ENCODE peak calls at places on chromosome 17, in six cellular contexts. One of them, this sample, is unnamed. For H3K27me3, H3K4me1 and H3K36me3, the result is how much of the 10 kb centered on the place peaks cover.

GRCh38 chr17:76132574-76133338 is 8.3 kb downstream of the FOXJ1 start:
- DNase-seq in stomach: peak
- DNase-seq in heart right ventricle: no peak
- DNase-seq in fibroblast of lung: no peak
- DNase-seq in tibial nerve: no peak
- DNase-seq in PC-3: peak
- DNase-seq in this sample: no peak

GRCh38 chr17:31511176-31511540 is 119.7 kb downstream of the RAB11FIP4 start:
- DNase-seq in stomach: peak
- DNase-seq in heart right ventricle: no peak
- DNase-seq in fibroblast of lung: no peak
- DNase-seq in tibial nerve: no peak
- DNase-seq in PC-3: no peak
- DNase-seq in this sample: no peak

GRCh38 chr17:78820841-78821240 is 19.8 kb downstream of the USP36 start:
- DNase-seq in stomach: no peak
- DNase-seq in heart right ventricle: no peak
- DNase-seq in fibroblast of lung: no peak
- DNase-seq in tibial nerve: no peak
- DNase-seq in PC-3: no peak
- DNase-seq in this sample: no peak

GRCh38 chr17:8555062-8555461 is 75.5 kb downstream of the MYH10 start:
- DNase-seq in stomach: no peak
- DNase-seq in heart right ventricle: no peak
- DNase-seq in fibroblast of lung: no peak
- DNase-seq in tibial nerve: no peak
- DNase-seq in PC-3: peak
- DNase-seq in this sample: no peak

GRCh38 chr17:83050651-83051422 is 28.6 kb upstream of the METRNL start:
- DNase-seq in stomach: no peak
- DNase-seq in heart right ventricle: peak
- DNase-seq in fibroblast of lung: no peak
- DNase-seq in tibial nerve: no peak
- DNase-seq in PC-3: no peak
- DNase-seq in this sample: no peak

GRCh38 chr17:16817201-16817600 is 127.2 kb downstream of the CCDC144A start:
- DNase-seq in stomach: no peak
- DNase-seq in heart right ventricle: no peak
- DNase-seq in fibroblast of lung: no peak
- DNase-seq in tibial nerve: no peak
- DNase-seq in PC-3: no peak
- DNase-seq in this sample: no peak

GRCh38 chr17:354651-355556 is 2.3 kb upstream of the RPH3AL start:
- DNase-seq in stomach: no peak
- DNase-seq in heart right ventricle: no peak
- DNase-seq in fibroblast of lung: no peak
- DNase-seq in tibial nerve: no peak
- DNase-seq in PC-3: peak
- DNase-seq in this sample: no peak

GRCh38 chr17:27576429-27577123 is 54.4 kb upstream of the LGALS9 start:
- DNase-seq in stomach: no peak
- DNase-seq in heart right ventricle: no peak
- DNase-seq in fibroblast of lung: peak
- DNase-seq in tibial nerve: no peak
- DNase-seq in PC-3: no peak
- DNase-seq in this sample: no peak

GRCh38 chr17:75398279-75398678 is 7.2 kb downstream of the GRB2 start:
- DNase-seq in stomach: no peak
- DNase-seq in heart right ventricle: no peak
- DNase-seq in fibroblast of lung: no peak
- DNase-seq in tibial nerve: no peak
- DNase-seq in PC-3: no peak
- DNase-seq in this sample: no peak

GRCh38 chr17:802481-802880 is 20.3 kb downstream of the MRM3 start:
- DNase-seq in stomach: no peak
- DNase-seq in heart right ventricle: no peak
- DNase-seq in fibroblast of lung: no peak
- DNase-seq in tibial nerve: no peak
- DNase-seq in PC-3: no peak
- DNase-seq in this sample: no peak

GRCh38 chr17:53655591-53655990 is 167.1 kb upstream of the KIF2B start:
- DNase-seq in stomach: no peak
- DNase-seq in heart right ventricle: no peak
- DNase-seq in fibroblast of lung: peak
- DNase-seq in tibial nerve: no peak
- DNase-seq in PC-3: no peak
- DNase-seq in this sample: no peak

GRCh38 chr17:34581446-34582184 is 2.2 kb downstream of the TMEM132E start:
- DNase-seq in stomach: no peak
- DNase-seq in heart right ventricle: no peak
- DNase-seq in fibroblast of lung: no peak
- DNase-seq in tibial nerve: no peak
- DNase-seq in PC-3: no peak
- DNase-seq in this sample: no peak

GRCh38 chr17:62616993-62617893 is 10.2 kb upstream of the MRC2 start:
- DNase-seq in stomach: no peak
- DNase-seq in heart right ventricle: no peak
- DNase-seq in fibroblast of lung: peak
- DNase-seq in tibial nerve: no peak
- DNase-seq in PC-3: no peak
- DNase-seq in this sample: no peak

GRCh38 chr17:48598727-48599126 is 5.1 kb upstream of the HOXB5 start:
- DNase-seq in stomach: no peak
- DNase-seq in heart right ventricle: no peak
- DNase-seq in fibroblast of lung: no peak
- DNase-seq in tibial nerve: no peak
- DNase-seq in PC-3: no peak
- DNase-seq in this sample: no peak

GRCh38 chr17:78759203-78759968 is 22.7 kb downstream of the CYTH1 start:
- DNase-seq in stomach: peak
- DNase-seq in heart right ventricle: peak
- DNase-seq in fibroblast of lung: peak
- DNase-seq in tibial nerve: no peak
- DNase-seq in PC-3: no peak
- DNase-seq in this sample: peak

GRCh38 chr17:7237761-7238417 is 1.4 kb downstream of the PHF23 start:
- DNase-seq in stomach: peak
- DNase-seq in heart right ventricle: peak
- DNase-seq in fibroblast of lung: peak
- DNase-seq in tibial nerve: peak
- DNase-seq in PC-3: peak
- DNase-seq in this sample: peak

GRCh38 chr17:65553646-65554567 is 7.5 kb downstream of the AXIN2 start:
- DNase-seq in stomach: no peak
- DNase-seq in heart right ventricle: no peak
- DNase-seq in fibroblast of lung: no peak
- DNase-seq in tibial nerve: no peak
- DNase-seq in PC-3: no peak
- DNase-seq in this sample: no peak

GRCh38 chr17:50114849-50115357 is 15.1 kb downstream of the SAMD14 start:
- DNase-seq in stomach: peak
- DNase-seq in heart right ventricle: no peak
- DNase-seq in fibroblast of lung: peak
- DNase-seq in tibial nerve: no peak
- DNase-seq in PC-3: peak
- DNase-seq in this sample: peak

GRCh38 chr17:10309003-10309974 is 63.5 kb downstream of the MYH13 start:
- DNase-seq in stomach: no peak
- DNase-seq in heart right ventricle: no peak
- DNase-seq in fibroblast of lung: no peak
- DNase-seq in tibial nerve: no peak
- DNase-seq in PC-3: no peak
- DNase-seq in this sample: no peak

GRCh38 chr17:42233148-42233547 is 38.9 kb upstream of the GHDC start:
- DNase-seq in stomach: no peak
- DNase-seq in heart right ventricle: no peak
- DNase-seq in fibroblast of lung: no peak
- DNase-seq in tibial nerve: no peak
- DNase-seq in PC-3: no peak
- DNase-seq in this sample: no peak

GRCh38 chr17:9322298-9322697 is 253.3 kb downstream of the STX8 start:
- DNase-seq in stomach: no peak
- DNase-seq in heart right ventricle: no peak
- DNase-seq in fibroblast of lung: no peak
- DNase-seq in tibial nerve: no peak
- DNase-seq in PC-3: no peak
- DNase-seq in this sample: no peak

GRCh38 chr17:50923611-50924010 is 57.5 kb upstream of the TOB1 start:
- DNase-seq in stomach: no peak
- DNase-seq in heart right ventricle: no peak
- DNase-seq in fibroblast of lung: no peak
- DNase-seq in tibial nerve: no peak
- DNase-seq in PC-3: no peak
- DNase-seq in this sample: no peak

GRCh38 chr17:41785876-41786226 is 660 bp downstream of the JUP start:
- DNase-seq in stomach: peak
- DNase-seq in heart right ventricle: peak
- DNase-seq in fibroblast of lung: no peak
- DNase-seq in tibial nerve: no peak
- DNase-seq in PC-3: peak
- DNase-seq in this sample: no peak

GRCh38 chr17:42163113-42163512 is 8.3 kb upstream of the RAB5C start:
- DNase-seq in stomach: no peak
- DNase-seq in heart right ventricle: no peak
- DNase-seq in fibroblast of lung: no peak
- DNase-seq in tibial nerve: no peak
- DNase-seq in PC-3: no peak
- DNase-seq in this sample: peak

GRCh38 chr17:27504188-27504995 is 48.1 kb downstream of the KSR1 start:
- DNase-seq in stomach: no peak
- DNase-seq in heart right ventricle: no peak
- DNase-seq in fibroblast of lung: no peak
- DNase-seq in tibial nerve: no peak
- DNase-seq in PC-3: no peak
- DNase-seq in this sample: no peak

GRCh38 chr17:8862213-8863056 is 5.0 kb downstream of the PIK3R6 start:
- DNase-seq in stomach: no peak
- DNase-seq in heart right ventricle: no peak
- DNase-seq in fibroblast of lung: no peak
- DNase-seq in tibial nerve: no peak
- DNase-seq in PC-3: no peak
- DNase-seq in this sample: no peak

DNA sequence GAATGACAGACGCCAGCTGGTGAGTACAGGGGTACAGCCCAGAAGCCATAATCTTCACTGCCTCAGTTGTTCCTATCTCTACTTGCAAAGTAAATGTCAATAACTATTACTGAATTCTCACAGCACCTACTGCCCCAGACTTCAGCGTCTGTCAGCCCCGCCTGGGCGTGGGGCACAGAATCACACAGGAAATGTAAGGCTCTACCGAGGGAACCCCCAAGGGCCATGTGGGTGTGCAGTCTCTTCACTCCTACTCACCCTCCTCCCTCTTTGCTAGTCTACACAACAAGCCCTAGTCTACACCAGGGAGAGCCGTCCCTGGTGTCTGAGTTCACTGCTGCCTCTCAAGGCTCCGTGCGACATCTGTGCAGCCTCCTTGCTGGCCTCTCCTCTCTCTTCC is 4.5 kb downstream of the NPTX1 start:
- DNase-seq in stomach: no peak
- DNase-seq in heart right ventricle: no peak
- DNase-seq in fibroblast of lung: no peak
- DNase-seq in tibial nerve: no peak
- DNase-seq in PC-3: no peak
- DNase-seq in this sample: peak
- H3K27me3 ChIP-seq in stomach: under half
- H3K27me3 ChIP-seq in heart right ventricle: half or more
- H3K27me3 ChIP-seq in fibroblast of lung: under half
- H3K27me3 ChIP-seq in tibial nerve: under half
- H3K27me3 ChIP-seq in PC-3: under half
- H3K27me3 ChIP-seq in this sample: under half

GRCh38 chr17:77445030-77445907 is 304.5 kb downstream of the SEC14L1 start:
- DNase-seq in stomach: peak
- DNase-seq in heart right ventricle: no peak
- DNase-seq in fibroblast of lung: peak
- DNase-seq in tibial nerve: peak
- DNase-seq in PC-3: no peak
- DNase-seq in this sample: peak
- H3K4me1 ChIP-seq in stomach: half or more
- H3K4me1 ChIP-seq in heart right ventricle: half or more
- H3K4me1 ChIP-seq in fibroblast of lung: half or more
- H3K4me1 ChIP-seq in tibial nerve: under half
- H3K4me1 ChIP-seq in PC-3: under half
- H3K4me1 ChIP-seq in this sample: half or more

DNA sequence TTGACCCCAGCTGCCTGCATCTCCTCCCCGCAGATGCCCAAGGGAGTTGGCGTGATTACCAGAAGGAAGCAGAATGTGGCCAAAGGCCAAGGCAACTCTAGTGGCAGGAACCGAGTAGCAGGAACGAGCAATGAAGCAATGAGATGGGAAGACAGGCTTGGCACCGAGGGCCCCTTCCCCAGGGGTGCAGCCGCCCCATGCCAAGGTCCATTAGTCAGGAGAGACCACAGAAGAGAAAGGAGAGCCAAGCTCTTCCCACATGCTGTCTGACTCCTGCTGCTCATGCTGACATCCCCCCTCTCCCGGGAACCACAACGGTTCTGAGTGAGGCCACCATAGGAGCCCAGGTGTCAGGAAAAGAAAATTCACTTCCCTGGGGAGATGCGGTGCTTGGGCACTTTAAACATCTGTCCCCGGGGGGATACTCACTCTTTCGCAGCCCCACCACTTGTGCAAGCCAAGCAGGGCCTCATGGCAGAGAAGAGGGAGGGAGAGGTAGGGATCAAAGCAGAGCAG is 67.4 kb downstream of the MYO18A start:
- DNase-seq in stomach: peak
- DNase-seq in heart right ventricle: peak
- DNase-seq in fibroblast of lung: no peak
- DNase-seq in tibial nerve: peak
- DNase-seq in PC-3: no peak
- DNase-seq in this sample: no peak
- H3K36me3 ChIP-seq in stomach: half or more
- H3K36me3 ChIP-seq in heart right ventricle: under half
- H3K36me3 ChIP-seq in fibroblast of lung: under half
- H3K36me3 ChIP-seq in tibial nerve: half or more
- H3K36me3 ChIP-seq in PC-3: under half
- H3K36me3 ChIP-seq in this sample: half or more

GRCh38 chr17:69714659-69715058 is 300.2 kb downstream of the MAP2K6 start:
- DNase-seq in stomach: no peak
- DNase-seq in heart right ventricle: no peak
- DNase-seq in fibroblast of lung: no peak
- DNase-seq in tibial nerve: no peak
- DNase-seq in PC-3: no peak
- DNase-seq in this sample: no peak

GRCh38 chr17:69717819-69718218 is 303.3 kb downstream of the MAP2K6 start:
- DNase-seq in stomach: no peak
- DNase-seq in heart right ventricle: no peak
- DNase-seq in fibroblast of lung: no peak
- DNase-seq in tibial nerve: no peak
- DNase-seq in PC-3: no peak
- DNase-seq in this sample: no peak

GRCh38 chr17:69715656-69716055 is 301.2 kb downstream of the MAP2K6 start:
- DNase-seq in stomach: no peak
- DNase-seq in heart right ventricle: no peak
- DNase-seq in fibroblast of lung: no peak
- DNase-seq in tibial nerve: no peak
- DNase-seq in PC-3: no peak
- DNase-seq in this sample: no peak

GRCh38 chr17:69717214-69717613 is 302.7 kb downstream of the MAP2K6 start:
- DNase-seq in stomach: no peak
- DNase-seq in heart right ventricle: no peak
- DNase-seq in fibroblast of lung: no peak
- DNase-seq in tibial nerve: no peak
- DNase-seq in PC-3: no peak
- DNase-seq in this sample: no peak

GRCh38 chr17:69716571-69716970 is 302.1 kb downstream of the MAP2K6 start:
- DNase-seq in stomach: no peak
- DNase-seq in heart right ventricle: no peak
- DNase-seq in fibroblast of lung: no peak
- DNase-seq in tibial nerve: no peak
- DNase-seq in PC-3: no peak
- DNase-seq in this sample: no peak
- H3K27me3 ChIP-seq in stomach: under half
- H3K27me3 ChIP-seq in heart right ventricle: under half
- H3K27me3 ChIP-seq in fibroblast of lung: under half
- H3K27me3 ChIP-seq in tibial nerve: under half
- H3K27me3 ChIP-seq in PC-3: under half
- H3K27me3 ChIP-seq in this sample: under half